ENCODE peak calls at places on chromosomes 7 and 10, in four cellular contexts. D, W, R and X are unnamed samples.

GRCh38 chr10:75475470-75476182 is 44.2 kb downstream of the LRMDA start:
- DNase-seq in R (no peak), W (no peak), D (no peak), X (no peak)

GRCh38 chr7:151814400-151814914 is 62.5 kb downstream of the PRKAG2 start:
- DNase-seq in R (no peak), W (no peak), D (no peak), X (peak; percentile 31)

GRCh38 chr10:6365384-6365783 is 162.7 kb downstream of the PFKFB3 start:
- DNase-seq in D (peak; percentile 53), R (no peak), W (no peak), X (no peak)

GRCh38 chr10:75431180-75432111 is at the start of gene LRMDA:
- DNase-seq in W (no peak), R (no peak), D (peak; percentile 83), X (peak; percentile 38)

GRCh38 chr7:76280408-76280807 is 22.1 kb upstream of the HSPB1 start:
- DNase-seq in R (no peak), D (no peak), W (no peak), X (peak; percentile 42)

GRCh38 chr10:3217301-3217700 is 44.7 kb upstream of the PITRM1 start:
- DNase-seq in W (no peak), D (no peak), R (no peak), X (no peak)

GRCh38 chr10:115141254-115141653 is 48.1 kb downstream of the ATRNL1 start:
- DNase-seq in D (no peak), R (no peak), W (no peak), X (no peak)

GRCh38 chr10:47040681-47041080 is 129.5 kb downstream of the PTPN20 start:
- DNase-seq in D (no peak), R (no peak), W (no peak), X (no peak)

GRCh38 chr10:15181576-15182156 is 13.2 kb upstream of the NMT2 start:
- DNase-seq in W (no peak), R (no peak), D (no peak), X (no peak)

GRCh38 chr7:132352774-132353173 is 223.5 kb downstream of the PLXNA4 start:
- DNase-seq in W (no peak), D (no peak), R (no peak), X (no peak)

GRCh38 chr7:80707318-80707717 is 68.9 kb downstream of the CD36 start:
- DNase-seq in D (no peak), R (no peak), W (no peak), X (no peak)

GRCh38 chr7:19403691-19404090 is 258.5 kb upstream of the FERD3L start:
- DNase-seq in R (no peak), D (no peak), W (no peak), X (no peak)

GRCh38 chr7:130821864-130822263 is 87.9 kb upstream of the KLF14 start:
- DNase-seq in R (no peak), W (no peak), D (no peak), X (no peak)

GRCh38 chr7:156000601-156001396 is 188.5 kb upstream of the SHH start:
- DNase-seq in R (no peak), W (no peak), D (no peak), X (no peak)

GRCh38 chr10:72525277-72525676 is 100.6 kb downstream of the MICU1 start:
- DNase-seq in W (no peak), R (no peak), D (peak; percentile 74), X (no peak)

GRCh38 chr10:103554488-103555320 is 61.2 kb downstream of the NEURL1 start:
- DNase-seq in W (peak; percentile 60), D (peak; percentile 39), R (no peak), X (peak; percentile 62)

GRCh38 chr7:151896486-151896885 is 19.6 kb upstream of the PRKAG2 start:
- DNase-seq in W (no peak), R (no peak), D (no peak), X (no peak)

GRCh38 chr10:13834581-13835286 is 248.0 kb downstream of the PRPF18 start:
- DNase-seq in W (no peak), R (no peak), D (no peak), X (peak; percentile 43)

GRCh38 chr7:155860840-155861479 is 48.7 kb upstream of the SHH start:
- DNase-seq in W (no peak), D (no peak), R (no peak), X (no peak)

GRCh38 chr10:132906836-132907235 is 35.5 kb downstream of the CFAP46 start:
- DNase-seq in R (no peak), W (no peak), D (no peak), X (peak; percentile 3)

GRCh38 chr10:112002191-112002590 is 181.4 kb downstream of the GPAM start:
- DNase-seq in R (no peak), D (no peak), W (no peak), X (no peak)

DNA sequence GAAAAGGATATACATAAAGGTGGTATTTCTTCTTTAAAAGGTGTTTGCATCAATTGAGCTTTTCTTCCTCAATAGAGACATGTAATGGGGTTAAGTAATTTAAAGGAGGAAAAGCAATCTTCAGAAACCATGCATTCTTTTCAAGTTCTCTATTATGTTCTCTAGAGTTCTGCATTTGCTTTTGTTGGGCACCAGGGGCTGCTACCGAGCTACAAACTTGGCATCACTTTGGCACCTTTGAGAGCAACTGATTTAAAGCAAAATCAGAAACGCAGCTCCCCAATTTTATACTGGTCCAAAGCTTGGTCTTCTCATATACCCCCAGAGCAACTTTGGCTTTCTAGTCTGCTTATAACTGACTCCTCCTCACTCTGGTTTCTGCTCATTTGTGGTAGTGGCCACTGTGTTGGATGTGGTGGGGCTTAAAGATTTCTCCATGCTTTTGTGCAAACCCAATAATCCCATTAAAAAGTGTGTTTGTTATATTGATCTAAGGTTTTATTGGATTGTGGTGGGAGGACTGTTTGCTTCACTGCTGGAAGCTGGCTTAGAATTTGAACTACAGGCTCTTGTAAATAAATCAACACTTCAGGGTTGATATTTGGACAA is 712.1 kb downstream of the PHTF2 start:
- DNase-seq in W (peak; percentile 5), D (peak; percentile 23), R (no peak), X (peak; percentile 55)
- TF ChIP-seq NR2C2 in W (no peak), D (no peak), R (no peak), X (no peak)

DNA sequence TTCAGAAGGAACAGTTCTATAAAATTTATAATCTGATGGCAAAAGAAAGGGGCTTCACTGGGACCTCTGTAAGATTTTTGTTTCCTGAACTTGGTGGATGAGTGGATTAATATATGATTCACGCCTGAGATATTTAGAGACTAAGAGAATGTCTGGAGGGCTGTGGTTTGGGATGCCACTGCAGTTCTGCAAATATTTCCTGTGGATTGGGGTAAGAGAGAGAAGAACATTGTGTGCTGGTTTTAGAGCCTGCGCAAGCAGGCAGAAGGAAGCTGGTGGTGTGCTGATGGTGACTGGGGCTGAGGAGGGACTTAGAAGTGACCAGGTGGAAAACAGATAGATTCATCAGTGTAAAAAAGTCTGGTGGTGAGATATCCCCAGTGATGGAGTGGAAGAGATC is 87.0 kb downstream of the SUGCT start:
- DNase-seq in W (no peak), R (no peak), D (no peak), X (no peak)
- TF ChIP-seq CREM in W (no peak), R (no peak), D (no peak), X (no peak)

DNA sequence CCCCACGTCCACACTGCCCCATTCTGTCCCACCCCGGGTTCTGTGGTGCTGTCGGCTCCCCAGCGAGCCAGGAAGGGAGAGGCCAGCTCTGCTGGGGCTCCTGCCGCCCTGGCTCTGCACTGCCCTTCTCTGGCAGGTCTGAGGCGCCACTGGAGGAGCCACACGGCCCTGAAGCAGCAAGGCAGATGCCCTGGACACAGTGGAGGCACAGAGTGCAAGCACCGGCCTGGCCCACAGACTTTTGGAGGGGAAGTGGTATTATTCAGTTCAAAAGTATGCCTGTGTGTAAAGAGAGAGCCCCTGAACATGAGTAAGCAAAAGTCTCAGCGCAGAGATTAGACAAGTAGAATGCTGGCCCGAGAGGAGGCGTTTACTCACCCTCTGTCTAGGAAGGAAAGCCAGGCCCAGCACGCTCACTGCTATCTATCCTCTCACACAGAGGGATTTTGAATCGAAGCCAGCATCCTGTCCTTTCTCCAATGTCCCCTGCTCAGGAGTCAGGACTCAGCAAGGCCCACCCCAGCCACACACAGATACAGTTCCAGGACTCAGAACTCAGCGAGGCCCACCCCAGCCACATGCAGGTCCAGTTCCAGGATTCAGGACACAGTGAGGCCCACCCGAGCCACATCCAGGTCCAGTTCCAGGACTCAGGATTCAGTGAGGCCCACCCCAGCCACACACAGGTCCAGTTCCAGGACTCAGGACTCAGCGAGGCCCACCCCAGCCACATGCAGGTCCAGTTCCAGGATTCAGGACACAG is 115.0 kb downstream of the EGFR start:
- DNase-seq in R (no peak), W (peak; percentile 74), D (peak; percentile 73), X (no peak)
- TF ChIP-seq NR2C2 in R (no peak), W (no peak), D (no peak), X (no peak)

GRCh38 chr7:5528071-5528814 is 104.6 kb upstream of the TNRC18 start:
- DNase-seq in D (no peak), R (no peak), W (no peak), X (no peak)

GRCh38 chr7:5523052-5523711 is 99.5 kb upstream of the TNRC18 start:
- DNase-seq in R (no peak), W (no peak), D (no peak), X (no peak)

GRCh38 chr7:5525271-5526189 is 101.9 kb upstream of the TNRC18 start:
- DNase-seq in R (peak; percentile 63), D (peak; percentile 39), W (peak; percentile 52), X (no peak)

GRCh38 chr7:5528815-5529442 is 105.3 kb upstream of the TNRC18 start:
- DNase-seq in R (no peak), D (no peak), W (no peak), X (no peak)

DNA sequence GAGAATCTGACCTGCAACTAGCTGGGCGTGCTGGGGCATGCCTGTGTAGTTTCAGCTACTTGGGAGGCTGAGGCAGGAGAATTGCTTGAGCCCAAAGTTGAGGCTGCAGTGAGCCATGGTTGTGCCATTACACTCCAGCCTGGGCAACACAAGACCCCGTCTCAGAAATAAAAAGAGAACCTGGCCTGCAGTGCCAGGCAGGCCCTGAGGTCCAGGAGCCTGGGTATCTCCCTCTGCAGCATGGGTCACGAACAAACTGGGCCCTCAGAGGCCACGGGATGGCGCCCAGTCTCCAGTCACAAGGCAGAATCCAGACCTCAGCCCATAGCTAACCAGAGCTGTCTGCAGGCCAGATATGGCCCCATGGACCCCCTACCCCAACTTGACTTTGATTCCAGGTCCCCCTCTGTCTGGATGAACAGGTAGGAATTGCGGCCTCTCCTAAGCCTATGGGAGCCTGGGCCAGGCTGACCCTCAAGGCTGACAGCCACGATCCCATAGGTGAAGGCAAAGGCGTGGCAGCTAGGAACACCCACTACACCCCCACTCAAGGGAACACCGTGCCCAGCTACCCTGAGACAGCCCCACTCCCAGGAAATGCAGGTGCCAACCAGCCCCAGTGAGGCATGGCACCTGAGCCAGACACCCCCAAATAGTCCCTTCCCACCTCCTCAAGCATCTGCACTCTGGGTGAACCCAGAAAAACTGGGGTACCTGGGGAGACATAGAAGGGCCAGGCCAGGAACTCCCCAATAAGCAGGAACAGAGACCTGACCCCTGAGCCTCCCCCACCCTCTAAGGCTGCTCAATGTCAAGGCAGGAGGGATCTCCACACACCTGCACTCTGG is 102.8 kb upstream of the TNRC18 start:
- DNase-seq in R (no peak), D (peak; percentile 57), W (no peak), X (peak; percentile 37)
- TF ChIP-seq CREM in R (peak; percentile 53), D (no peak), W (no peak), X (no peak)

GRCh38 chr7:414681-415560 is 104.7 kb downstream of the PDGFA start:
- DNase-seq in W (no peak), R (no peak), D (no peak), X (peak; percentile 9)
- TF ChIP-seq NR2C2 in W (no peak), R (no peak), D (no peak), X (no peak)